ENCODE peak calls at places on chromosomes 16 and 17, in six cellular contexts. One of them, this sample, is unnamed.

GRCh38 chr16:85326113-85326793 is 214.0 kb upstream of the CIBAR2 start:
- DNase-seq in left kidney: no peak
- DNase-seq in amniotic stem cell: no peak
- DNase-seq in pulmonary artery endothelial cell: no peak
- DNase-seq in stomach: no peak
- DNase-seq in stimulated activated CD4-positive, alpha-beta T cell treated with anti-CD3 and anti-CD28 coated beads, TNF-alpha, amount 100 ng/mL, for 24 hours: no peak
- DNase-seq in this sample: no peak

GRCh38 chr16:85821441-85821901 is 22.0 kb downstream of the COX4I1 start:
- DNase-seq in amniotic stem cell: peak; percentile 32
- DNase-seq in left kidney: peak; percentile 90
- DNase-seq in stimulated activated CD4-positive, alpha-beta T cell treated with anti-CD3 and anti-CD28 coated beads, TNF-alpha, amount 100 ng/mL, for 24 hours: peak; percentile 66
- DNase-seq in pulmonary artery endothelial cell: peak; percentile 22
- DNase-seq in stomach: peak; percentile 83
- DNase-seq in this sample: peak; percentile 35

GRCh38 chr16:9402293-9402865 is 310.9 kb downstream of the HAPSTR1 start:
- DNase-seq in stomach: no peak
- DNase-seq in amniotic stem cell: no peak
- DNase-seq in stimulated activated CD4-positive, alpha-beta T cell treated with anti-CD3 and anti-CD28 coated beads, TNF-alpha, amount 100 ng/mL, for 24 hours: no peak
- DNase-seq in pulmonary artery endothelial cell: no peak
- DNase-seq in left kidney: no peak
- DNase-seq in this sample: no peak

GRCh38 chr17:50209133-50209471 is 7.7 kb upstream of the COL1A1 start:
- DNase-seq in stimulated activated CD4-positive, alpha-beta T cell treated with anti-CD3 and anti-CD28 coated beads, TNF-alpha, amount 100 ng/mL, for 24 hours: no peak
- DNase-seq in pulmonary artery endothelial cell: no peak
- DNase-seq in amniotic stem cell: no peak
- DNase-seq in stomach: no peak
- DNase-seq in left kidney: no peak
- DNase-seq in this sample: no peak

GRCh38 chr16:70252355-70252988 is 732 bp upstream of the EXOSC6 start:
- DNase-seq in amniotic stem cell: no peak
- DNase-seq in pulmonary artery endothelial cell: no peak
- DNase-seq in stomach: no peak
- DNase-seq in stimulated activated CD4-positive, alpha-beta T cell treated with anti-CD3 and anti-CD28 coated beads, TNF-alpha, amount 100 ng/mL, for 24 hours: no peak
- DNase-seq in left kidney: peak; percentile 28
- DNase-seq in this sample: no peak

GRCh38 chr16:67428146-67428731 is 2.7 kb upstream of the HSD11B2 start:
- DNase-seq in stomach: peak; percentile 85
- DNase-seq in left kidney: peak; percentile 93
- DNase-seq in stimulated activated CD4-positive, alpha-beta T cell treated with anti-CD3 and anti-CD28 coated beads, TNF-alpha, amount 100 ng/mL, for 24 hours: peak; percentile 40
- DNase-seq in pulmonary artery endothelial cell: peak; percentile 19
- DNase-seq in amniotic stem cell: peak; percentile 7
- DNase-seq in this sample: no peak

GRCh38 chr16:10876799-10877341 is at the start of gene CIITA:
- DNase-seq in left kidney: peak; percentile 40
- DNase-seq in stimulated activated CD4-positive, alpha-beta T cell treated with anti-CD3 and anti-CD28 coated beads, TNF-alpha, amount 100 ng/mL, for 24 hours: no peak
- DNase-seq in amniotic stem cell: peak; percentile 8
- DNase-seq in pulmonary artery endothelial cell: no peak
- DNase-seq in stomach: peak; percentile 89
- DNase-seq in this sample: peak; percentile 52

GRCh38 chr17:37683454-37683984 is 40.3 kb upstream of the DDX52 start:
- DNase-seq in amniotic stem cell: no peak
- DNase-seq in left kidney: no peak
- DNase-seq in stomach: no peak
- DNase-seq in pulmonary artery endothelial cell: no peak
- DNase-seq in stimulated activated CD4-positive, alpha-beta T cell treated with anti-CD3 and anti-CD28 coated beads, TNF-alpha, amount 100 ng/mL, for 24 hours: no peak
- DNase-seq in this sample: no peak

GRCh38 chr17:78381601-78382168 is 3.2 kb downstream of the PGS1 start:
- DNase-seq in amniotic stem cell: no peak
- DNase-seq in left kidney: no peak
- DNase-seq in stomach: no peak
- DNase-seq in stimulated activated CD4-positive, alpha-beta T cell treated with anti-CD3 and anti-CD28 coated beads, TNF-alpha, amount 100 ng/mL, for 24 hours: no peak
- DNase-seq in pulmonary artery endothelial cell: no peak
- DNase-seq in this sample: no peak

GRCh38 chr17:10121971-10122707 is 76.3 kb downstream of the GAS7 start:
- DNase-seq in left kidney: peak; percentile 74
- DNase-seq in pulmonary artery endothelial cell: no peak
- DNase-seq in stomach: no peak
- DNase-seq in amniotic stem cell: no peak
- DNase-seq in stimulated activated CD4-positive, alpha-beta T cell treated with anti-CD3 and anti-CD28 coated beads, TNF-alpha, amount 100 ng/mL, for 24 hours: no peak
- DNase-seq in this sample: no peak

GRCh38 chr17:64218066-64218465 is 45.0 kb downstream of the TEX2 start:
- DNase-seq in stomach: no peak
- DNase-seq in pulmonary artery endothelial cell: no peak
- DNase-seq in left kidney: no peak
- DNase-seq in amniotic stem cell: no peak
- DNase-seq in stimulated activated CD4-positive, alpha-beta T cell treated with anti-CD3 and anti-CD28 coated beads, TNF-alpha, amount 100 ng/mL, for 24 hours: no peak
- DNase-seq in this sample: no peak

GRCh38 chr16:88739139-88739974 is 33.1 kb downstream of the CTU2 start:
- DNase-seq in amniotic stem cell: no peak
- DNase-seq in stomach: no peak
- DNase-seq in stimulated activated CD4-positive, alpha-beta T cell treated with anti-CD3 and anti-CD28 coated beads, TNF-alpha, amount 100 ng/mL, for 24 hours: no peak
- DNase-seq in pulmonary artery endothelial cell: no peak
- DNase-seq in left kidney: no peak
- DNase-seq in this sample: no peak

GRCh38 chr16:58127033-58127556 is 2.1 kb downstream of the CFAP20 start:
- DNase-seq in amniotic stem cell: no peak
- DNase-seq in stomach: no peak
- DNase-seq in stimulated activated CD4-positive, alpha-beta T cell treated with anti-CD3 and anti-CD28 coated beads, TNF-alpha, amount 100 ng/mL, for 24 hours: no peak
- DNase-seq in pulmonary artery endothelial cell: peak; percentile 54
- DNase-seq in left kidney: peak; percentile 79
- DNase-seq in this sample: peak; percentile 36

GRCh38 chr16:67842509-67843342 is 606 bp downstream of the THAP11 start:
- DNase-seq in stimulated activated CD4-positive, alpha-beta T cell treated with anti-CD3 and anti-CD28 coated beads, TNF-alpha, amount 100 ng/mL, for 24 hours: peak; percentile 27
- DNase-seq in left kidney: peak; percentile 82
- DNase-seq in pulmonary artery endothelial cell: no peak
- DNase-seq in stomach: peak; percentile 49
- DNase-seq in amniotic stem cell: no peak
- DNase-seq in this sample: no peak

GRCh38 chr17:42421479-42422332 is 1.4 kb downstream of the CAVIN1 start:
- DNase-seq in pulmonary artery endothelial cell: no peak
- DNase-seq in amniotic stem cell: peak; percentile 73
- DNase-seq in stomach: peak; percentile 28
- DNase-seq in left kidney: peak; percentile 32
- DNase-seq in stimulated activated CD4-positive, alpha-beta T cell treated with anti-CD3 and anti-CD28 coated beads, TNF-alpha, amount 100 ng/mL, for 24 hours: no peak
- DNase-seq in this sample: no peak

GRCh38 chr16:84822990-84823389 is 3.2 kb downstream of the CRISPLD2 start:
- DNase-seq in amniotic stem cell: no peak
- DNase-seq in stimulated activated CD4-positive, alpha-beta T cell treated with anti-CD3 and anti-CD28 coated beads, TNF-alpha, amount 100 ng/mL, for 24 hours: no peak
- DNase-seq in stomach: no peak
- DNase-seq in left kidney: no peak
- DNase-seq in pulmonary artery endothelial cell: no peak
- DNase-seq in this sample: no peak

This sample was measured in AG09319.